ENCODE peak calls at places on chromosomes 6 and 20, in seven cellular contexts. C is spleen, S is heart left ventricle, V is transverse colon, R is endothelial cell of umbilical vein, H is IMR-90, N is A549. Y is an unnamed sample.

GRCh38 chr6:168516941-168517741 is 76.2 kb downstream of the SMOC2 start:
- DNase-seq in C (no peak), S (no peak), V (no peak), R (no peak), H (no peak), N (no peak), Y (no peak)

GRCh38 chr6:69232506-69233194 is 564.2 kb downstream of the LMBRD1 start:
- DNase-seq in C (peak; percentile 77), S (peak; percentile 84), V (peak; percentile 63), R (peak; percentile 15), H (peak; percentile 55), N (peak; percentile 43), Y (peak; percentile 53)

GRCh38 chr6:22062807-22063408 is 233.9 kb downstream of the PRL start:
- DNase-seq in C (peak; percentile 74), S (no peak), V (no peak), R (peak; percentile 30), H (no peak), N (no peak), Y (no peak)

GRCh38 chr6:104969785-104970581 is 13.1 kb downstream of the LIN28B start:
- DNase-seq in C (no peak), S (no peak), V (no peak), R (peak; percentile 22), H (no peak), N (no peak), Y (no peak)

GRCh38 chr6:33958208-33958862 is 154.5 kb upstream of the MLN start:
- DNase-seq in C (peak; percentile 32), S (peak; percentile 37), V (no peak), R (no peak), H (no peak), N (no peak), Y (no peak)

GRCh38 chr6:24899647-24900325 is 36.0 kb downstream of the RIPOR2 start:
- DNase-seq in C (no peak), S (no peak), V (no peak), R (no peak), H (no peak), N (no peak), Y (no peak)

GRCh38 chr20:3728876-3729275 is 3.6 kb upstream of the HSPA12B start:
- DNase-seq in C (peak; percentile 62), S (peak; percentile 42), V (no peak), R (no peak), H (no peak), N (no peak), Y (no peak)

GRCh38 chr20:44438782-44439181 is 36.9 kb upstream of the TTPAL start:
- DNase-seq in C (no peak), S (no peak), V (no peak), R (no peak), H (no peak), N (no peak), Y (no peak)

GRCh38 chr6:12065321-12066140 is 53.4 kb downstream of the HIVEP1 start:
- DNase-seq in C (no peak), S (no peak), V (no peak), R (no peak), H (no peak), N (no peak), Y (no peak)

GRCh38 chr6:15320683-15321082 is 74.8 kb downstream of the JARID2 start:
- DNase-seq in C (no peak), S (no peak), V (no peak), R (no peak), H (peak; percentile 54), N (peak; percentile 36), Y (no peak)

GRCh38 chr20:11891827-11892521 is 25.7 kb upstream of the BTBD3 start:
- DNase-seq in C (no peak), S (no peak), V (peak; percentile 62), R (peak; percentile 79), H (peak; percentile 62), N (peak; percentile 77), Y (peak; percentile 64)

GRCh38 chr6:14665827-14666724 is 548.5 kb downstream of the CD83 start:
- DNase-seq in C (no peak), S (no peak), V (peak; percentile 15), R (no peak), H (peak; percentile 100), N (peak; percentile 20), Y (no peak)

GRCh38 chr6:33738153-33738552 is 8.6 kb downstream of the IP6K3 start:
- DNase-seq in C (no peak), S (peak; percentile 40), V (peak; percentile 66), R (no peak), H (no peak), N (no peak), Y (no peak)

GRCh38 chr6:152874846-152875568 is 107.8 kb downstream of the FBXO5 start:
- DNase-seq in C (no peak), S (no peak), V (no peak), R (no peak), H (no peak), N (no peak), Y (no peak)

GRCh38 chr6:83707829-83708545 is 914 bp downstream of the SNAP91 start:
- DNase-seq in C (no peak), S (no peak), V (no peak), R (peak; percentile 5), H (no peak), N (no peak), Y (no peak)

GRCh38 chr6:158751192-158751591 is 68.0 kb downstream of the EZR start:
- DNase-seq in C (no peak), S (no peak), V (no peak), R (no peak), H (no peak), N (no peak), Y (no peak)

GRCh38 chr6:17193376-17193775 is 87.8 kb upstream of the RBM24 start:
- DNase-seq in C (no peak), S (no peak), V (no peak), R (no peak), H (no peak), N (no peak), Y (no peak)

GRCh38 chr6:14792118-14792955 is 453.5 kb upstream of the JARID2 start:
- DNase-seq in C (no peak), S (no peak), V (no peak), R (no peak), H (no peak), N (no peak), Y (no peak)

GRCh38 chr6:16849280-16850210 is 88.3 kb upstream of the ATXN1 start:
- DNase-seq in C (no peak), S (no peak), V (peak; percentile 9), R (no peak), H (peak; percentile 79), N (peak; percentile 9), Y (no peak)

GRCh38 chr20:43849496-43850197 is 65.0 kb upstream of the TOX2 start:
- DNase-seq in C (no peak), S (no peak), V (no peak), R (peak; percentile 61), H (peak; percentile 81), N (peak; percentile 62), Y (no peak)

GRCh38 chr6:12560315-12560714 is 156.3 kb upstream of the PHACTR1 start:
- DNase-seq in C (no peak), S (no peak), V (no peak), R (no peak), H (no peak), N (no peak), Y (no peak)

GRCh38 chr6:46990031-46990644 is 52.0 kb downstream of the ADGRF1 start:
- DNase-seq in C (no peak), S (no peak), V (peak; percentile 11), R (no peak), H (no peak), N (no peak), Y (no peak)

GRCh38 chr20:35012227-35013069 is 56.8 kb downstream of the MYH7B start:
- DNase-seq in C (no peak), S (no peak), V (no peak), R (no peak), H (no peak), N (no peak), Y (peak; percentile 8)

GRCh38 chr20:62326559-62326958 is 23.8 kb downstream of the ADRM1 start:
- DNase-seq in C (no peak), S (no peak), V (no peak), R (no peak), H (no peak), N (no peak), Y (no peak)

GRCh38 chr6:165448210-165448609 is 138.8 kb upstream of the C6orf118 start:
- DNase-seq in C (no peak), S (no peak), V (no peak), R (no peak), H (no peak), N (peak; percentile 10), Y (no peak)

DNA sequence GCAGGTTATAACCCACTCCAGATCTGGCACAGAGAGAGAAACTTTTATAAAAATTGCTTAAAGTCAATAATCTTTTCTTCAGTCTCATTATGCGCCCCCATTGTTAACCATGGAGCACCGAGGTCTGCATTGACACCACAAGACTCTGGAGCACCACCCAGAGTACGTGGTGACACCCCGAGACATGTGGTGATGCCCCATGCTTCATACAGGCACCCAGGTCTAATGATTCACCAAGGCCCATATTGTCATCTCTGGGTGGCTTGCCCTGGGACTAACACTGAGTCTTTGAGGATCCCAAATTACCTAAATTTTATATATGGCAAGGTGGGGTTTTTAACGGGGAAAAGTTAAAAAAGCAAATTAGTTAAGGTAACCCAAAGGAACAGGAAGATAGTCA is 31.1 kb downstream of the CD109 start:
- DNase-seq in C (no peak), S (no peak), V (no peak), R (no peak), H (no peak), N (no peak), Y (no peak)
- TF ChIP-seq POLR2A in C (no peak), S (no peak), V (no peak), R (no peak), H (no peak), N (no peak), Y (no peak)

GRCh38 chr20:45834797-45835161 is 1.2 kb downstream of the SNX21 start:
- DNase-seq in C (peak; percentile 72), S (no peak), V (no peak), R (no peak), H (no peak), N (no peak), Y (no peak)

GRCh38 chr20:45835230-45836224 is 1.9 kb downstream of the SNX21 start:
- DNase-seq in C (peak; percentile 21), S (no peak), V (peak; percentile 20), R (no peak), H (peak; percentile 47), N (no peak), Y (no peak)

GRCh38 chr20:45833030-45833882 is at the start of gene SNX21:
- DNase-seq in C (peak; percentile 92), S (peak; percentile 93), V (peak; percentile 83), R (peak; percentile 78), H (peak; percentile 94), N (peak; percentile 81), Y (peak; percentile 77)

GRCh38 chr20:45832619-45833018 is 980 bp upstream of the SNX21 start:
- DNase-seq in C (no peak), S (no peak), V (no peak), R (no peak), H (no peak), N (no peak), Y (no peak)

GRCh38 chr20:45833883-45834796 is 541 bp downstream of the SNX21 start:
- DNase-seq in C (peak; percentile 90), S (peak; percentile 89), V (peak; percentile 75), R (peak; percentile 83), H (peak; percentile 49), N (peak; percentile 66), Y (peak; percentile 69)
- TF ChIP-seq POLR2A in C (no peak), S (no peak), V (peak; percentile 42), R (no peak), H (no peak), N (peak; percentile 68), Y (no peak)

GRCh38 chr20:50112512-50113419 is at the start of gene UBE2V1:
- DNase-seq in C (peak; percentile 98), S (peak; percentile 96), V (peak; percentile 92), R (peak; percentile 94), H (peak; percentile 81), N (peak; percentile 89), Y (peak; percentile 94)
- TF ChIP-seq POLR2A in C (no peak), S (no peak), V (peak; percentile 76), R (peak; percentile 37), H (peak; percentile 84), N (peak; percentile 85), Y (peak; percentile 57)

GRCh38 chr6:139747154-139747553 is 372.7 kb upstream of the CITED2 start:
- DNase-seq in C (no peak), S (no peak), V (no peak), R (no peak), H (no peak), N (no peak), Y (no peak)
- TF ChIP-seq POLR2A in C (no peak), S (no peak), V (no peak), R (no peak), H (no peak), N (no peak), Y (no peak)